ENCODE peak calls at places on chromosomes 13 and 19, in six cellular contexts. One of them, this sample, is unnamed.

GRCh38 chr13:62687727-62688126 is 1272.1 kb upstream of the PCDH20 start:
- DNase-seq in upper lobe of right lung: no peak
- DNase-seq in ascending aorta: no peak
- DNase-seq in CD8-positive, alpha-beta T cell: no peak
- DNase-seq in H9: peak
- DNase-seq in fibroblast of mammary gland: no peak
- DNase-seq in this sample: no peak

GRCh38 chr13:23928985-23929384 is 31.7 kb upstream of the C1QTNF9B start:
- DNase-seq in ascending aorta: no peak
- DNase-seq in upper lobe of right lung: no peak
- DNase-seq in fibroblast of mammary gland: peak
- DNase-seq in H9: no peak
- DNase-seq in CD8-positive, alpha-beta T cell: no peak
- DNase-seq in this sample: no peak

GRCh38 chr13:73984949-73985691 is 149.1 kb downstream of the KLF12 start:
- DNase-seq in upper lobe of right lung: peak
- DNase-seq in fibroblast of mammary gland: no peak
- DNase-seq in ascending aorta: no peak
- DNase-seq in H9: no peak
- DNase-seq in CD8-positive, alpha-beta T cell: peak
- DNase-seq in this sample: no peak

GRCh38 chr13:102317593-102317992 is 84.3 kb downstream of the FGF14 start:
- DNase-seq in fibroblast of mammary gland: peak
- DNase-seq in ascending aorta: peak
- DNase-seq in CD8-positive, alpha-beta T cell: no peak
- DNase-seq in H9: no peak
- DNase-seq in upper lobe of right lung: peak
- DNase-seq in this sample: no peak

GRCh38 chr19:24140099-24140498 is 53.1 kb downstream of the ZNF254 start:
- DNase-seq in fibroblast of mammary gland: peak
- DNase-seq in H9: no peak
- DNase-seq in CD8-positive, alpha-beta T cell: no peak
- DNase-seq in ascending aorta: no peak
- DNase-seq in upper lobe of right lung: no peak
- DNase-seq in this sample: no peak

GRCh38 chr19:5772416-5772815 is 12.1 kb downstream of the PRR22 start:
- DNase-seq in CD8-positive, alpha-beta T cell: no peak
- DNase-seq in upper lobe of right lung: no peak
- DNase-seq in H9: no peak
- DNase-seq in fibroblast of mammary gland: no peak
- DNase-seq in ascending aorta: no peak
- DNase-seq in this sample: no peak

GRCh38 chr19:55600336-55601028 is 394 bp downstream of the ZNF524 start:
- DNase-seq in upper lobe of right lung: no peak
- DNase-seq in fibroblast of mammary gland: no peak
- DNase-seq in CD8-positive, alpha-beta T cell: peak
- DNase-seq in H9: no peak
- DNase-seq in ascending aorta: no peak
- DNase-seq in this sample: no peak

GRCh38 chr19:32651729-32652140 is 23.2 kb downstream of the ANKRD27 start:
- DNase-seq in H9: peak
- DNase-seq in fibroblast of mammary gland: no peak
- DNase-seq in upper lobe of right lung: no peak
- DNase-seq in ascending aorta: no peak
- DNase-seq in CD8-positive, alpha-beta T cell: no peak
- DNase-seq in this sample: no peak

GRCh38 chr13:64877176-64877575 is 2353.0 kb downstream of the PCDH9 start:
- DNase-seq in CD8-positive, alpha-beta T cell: no peak
- DNase-seq in ascending aorta: no peak
- DNase-seq in upper lobe of right lung: no peak
- DNase-seq in H9: no peak
- DNase-seq in fibroblast of mammary gland: no peak
- DNase-seq in this sample: no peak

GRCh38 chr13:113901642-113902041 is 37.8 kb upstream of the GAS6 start:
- DNase-seq in upper lobe of right lung: no peak
- DNase-seq in fibroblast of mammary gland: no peak
- DNase-seq in CD8-positive, alpha-beta T cell: no peak
- DNase-seq in H9: no peak
- DNase-seq in ascending aorta: no peak
- DNase-seq in this sample: no peak

GRCh38 chr19:40136818-40137217 is 46.1 kb upstream of the ZNF780A start:
- DNase-seq in fibroblast of mammary gland: no peak
- DNase-seq in H9: no peak
- DNase-seq in ascending aorta: no peak
- DNase-seq in upper lobe of right lung: no peak
- DNase-seq in CD8-positive, alpha-beta T cell: no peak
- DNase-seq in this sample: no peak

GRCh38 chr13:100395698-100396373 is 192.8 kb downstream of the GGACT start:
- DNase-seq in upper lobe of right lung: no peak
- DNase-seq in H9: no peak
- DNase-seq in fibroblast of mammary gland: no peak
- DNase-seq in ascending aorta: no peak
- DNase-seq in CD8-positive, alpha-beta T cell: no peak
- DNase-seq in this sample: no peak

GRCh38 chr13:100396771-100397170 is 191.8 kb downstream of the GGACT start:
- DNase-seq in ascending aorta: no peak
- DNase-seq in H9: peak
- DNase-seq in CD8-positive, alpha-beta T cell: no peak
- DNase-seq in upper lobe of right lung: no peak
- DNase-seq in fibroblast of mammary gland: no peak
- DNase-seq in this sample: no peak

GRCh38 chr13:100394005-100394695 is 194.4 kb downstream of the GGACT start:
- DNase-seq in ascending aorta: no peak
- DNase-seq in fibroblast of mammary gland: peak
- DNase-seq in CD8-positive, alpha-beta T cell: no peak
- DNase-seq in H9: no peak
- DNase-seq in upper lobe of right lung: no peak
- DNase-seq in this sample: no peak

GRCh38 chr13:100389617-100390016 is 199.0 kb downstream of the GGACT start:
- DNase-seq in fibroblast of mammary gland: no peak
- DNase-seq in CD8-positive, alpha-beta T cell: no peak
- DNase-seq in ascending aorta: no peak
- DNase-seq in upper lobe of right lung: no peak
- DNase-seq in H9: no peak
- DNase-seq in this sample: no peak

GRCh38 chr13:100392709-100393630 is 195.6 kb downstream of the GGACT start:
- DNase-seq in CD8-positive, alpha-beta T cell: peak
- DNase-seq in upper lobe of right lung: no peak
- DNase-seq in H9: peak
- DNase-seq in fibroblast of mammary gland: peak
- DNase-seq in ascending aorta: peak
- DNase-seq in this sample: no peak
- TF ChIP-seq CTCF in CD8-positive, alpha-beta T cell: no peak
- TF ChIP-seq CTCF in upper lobe of right lung: no peak
- TF ChIP-seq CTCF in H9: no peak
- TF ChIP-seq CTCF in fibroblast of mammary gland: no peak
- TF ChIP-seq CTCF in ascending aorta: no peak
- TF ChIP-seq CTCF in this sample: peak

GRCh38 chr19:10872551-10873107 is 1.3 kb downstream of the CARM1 start:
- DNase-seq in CD8-positive, alpha-beta T cell: no peak
- DNase-seq in H9: no peak
- DNase-seq in ascending aorta: no peak
- DNase-seq in fibroblast of mammary gland: no peak
- DNase-seq in upper lobe of right lung: no peak
- DNase-seq in this sample: no peak

GRCh38 chr19:10870501-10870954 is 825 bp upstream of the CARM1 start:
- DNase-seq in H9: no peak
- DNase-seq in upper lobe of right lung: no peak
- DNase-seq in CD8-positive, alpha-beta T cell: no peak
- DNase-seq in fibroblast of mammary gland: no peak
- DNase-seq in ascending aorta: no peak
- DNase-seq in this sample: no peak

GRCh38 chr19:10870955-10871603 is at the start of gene CARM1:
- DNase-seq in upper lobe of right lung: peak
- DNase-seq in ascending aorta: peak
- DNase-seq in CD8-positive, alpha-beta T cell: peak
- DNase-seq in H9: peak
- DNase-seq in fibroblast of mammary gland: peak
- DNase-seq in this sample: peak

GRCh38 chr19:10874019-10874418 is 2.7 kb downstream of the CARM1 start:
- DNase-seq in upper lobe of right lung: no peak
- DNase-seq in H9: no peak
- DNase-seq in CD8-positive, alpha-beta T cell: no peak
- DNase-seq in ascending aorta: no peak
- DNase-seq in fibroblast of mammary gland: no peak
- DNase-seq in this sample: no peak

GRCh38 chr19:10871711-10872550 is 578 bp downstream of the CARM1 start:
- DNase-seq in ascending aorta: no peak
- DNase-seq in upper lobe of right lung: peak
- DNase-seq in fibroblast of mammary gland: no peak
- DNase-seq in H9: no peak
- DNase-seq in CD8-positive, alpha-beta T cell: no peak
- DNase-seq in this sample: no peak
- TF ChIP-seq CTCF in ascending aorta: no peak
- TF ChIP-seq CTCF in upper lobe of right lung: peak
- TF ChIP-seq CTCF in fibroblast of mammary gland: peak
- TF ChIP-seq CTCF in H9: peak
- TF ChIP-seq CTCF in CD8-positive, alpha-beta T cell: no peak
- TF ChIP-seq CTCF in this sample: peak

GRCh38 chr13:99351772-99352171 is 44.6 kb upstream of the GPR183 start:
- DNase-seq in CD8-positive, alpha-beta T cell: no peak
- DNase-seq in ascending aorta: no peak
- DNase-seq in upper lobe of right lung: no peak
- DNase-seq in H9: no peak
- DNase-seq in fibroblast of mammary gland: no peak
- DNase-seq in this sample: no peak

GRCh38 chr13:99350191-99350590 is 43.0 kb upstream of the GPR183 start:
- DNase-seq in ascending aorta: no peak
- DNase-seq in H9: no peak
- DNase-seq in upper lobe of right lung: no peak
- DNase-seq in fibroblast of mammary gland: no peak
- DNase-seq in CD8-positive, alpha-beta T cell: no peak
- DNase-seq in this sample: no peak

GRCh38 chr13:99354371-99354951 is 47.3 kb upstream of the GPR183 start:
- DNase-seq in CD8-positive, alpha-beta T cell: no peak
- DNase-seq in H9: no peak
- DNase-seq in fibroblast of mammary gland: no peak
- DNase-seq in upper lobe of right lung: no peak
- DNase-seq in ascending aorta: no peak
- DNase-seq in this sample: no peak

GRCh38 chr13:99353836-99354235 is 46.6 kb upstream of the GPR183 start:
- DNase-seq in ascending aorta: no peak
- DNase-seq in CD8-positive, alpha-beta T cell: no peak
- DNase-seq in H9: no peak
- DNase-seq in upper lobe of right lung: no peak
- DNase-seq in fibroblast of mammary gland: no peak
- DNase-seq in this sample: no peak

DNA sequence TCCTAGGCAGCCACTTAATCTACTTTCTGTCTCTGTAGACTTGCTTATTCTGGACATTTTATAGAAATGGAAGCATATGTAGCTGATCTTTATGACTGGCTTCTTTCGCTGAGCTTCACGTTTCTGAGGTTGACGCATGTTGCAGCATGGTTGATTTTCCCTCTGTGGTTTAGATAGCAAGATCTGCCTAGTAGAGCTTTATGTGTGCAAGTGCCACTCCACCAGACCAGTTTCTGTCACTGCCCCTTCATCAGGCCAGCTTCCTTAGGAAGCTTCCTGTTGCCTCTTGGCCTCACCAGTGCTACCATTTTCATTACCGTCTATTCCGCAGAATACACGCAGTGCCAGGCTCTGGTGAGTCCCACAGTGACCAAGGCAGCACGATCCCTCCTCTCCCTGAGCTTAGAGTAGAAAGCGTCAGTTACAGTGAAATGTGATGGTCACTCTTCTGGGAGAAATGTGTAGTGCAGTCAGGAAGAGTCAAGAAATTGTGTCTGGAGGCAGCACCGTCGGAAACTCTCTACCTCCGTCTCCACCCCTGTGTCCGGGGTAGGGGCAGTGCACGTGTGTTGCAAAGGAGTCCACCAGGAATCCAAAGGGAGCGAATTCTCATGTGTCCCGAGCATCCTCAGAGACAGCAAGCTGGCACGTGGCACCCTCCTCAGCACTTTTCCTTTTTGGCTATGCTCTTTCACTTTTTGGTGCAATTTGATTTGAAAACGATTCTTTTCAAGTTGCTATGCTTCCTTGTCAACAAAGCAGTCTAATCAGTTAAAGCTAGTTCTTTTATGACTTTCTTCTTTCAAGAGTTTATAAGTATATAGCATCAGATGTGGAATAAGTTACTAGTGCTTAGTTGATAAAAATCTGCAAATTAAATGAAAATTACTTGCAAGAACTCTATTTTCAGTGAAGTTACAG is 45.4 kb upstream of the GPR183 start:
- DNase-seq in upper lobe of right lung: no peak
- DNase-seq in ascending aorta: no peak
- DNase-seq in CD8-positive, alpha-beta T cell: no peak
- DNase-seq in H9: no peak
- DNase-seq in fibroblast of mammary gland: no peak
- DNase-seq in this sample: no peak
- TF ChIP-seq CTCF in upper lobe of right lung: no peak
- TF ChIP-seq CTCF in ascending aorta: no peak
- TF ChIP-seq CTCF in CD8-positive, alpha-beta T cell: no peak
- TF ChIP-seq CTCF in H9: no peak
- TF ChIP-seq CTCF in fibroblast of mammary gland: no peak
- TF ChIP-seq CTCF in this sample: no peak

GRCh38 chr19:45056831-45057230 is 18.0 kb downstream of the CLASRP start:
- DNase-seq in CD8-positive, alpha-beta T cell: no peak
- DNase-seq in fibroblast of mammary gland: no peak
- DNase-seq in ascending aorta: no peak
- DNase-seq in H9: no peak
- DNase-seq in upper lobe of right lung: no peak
- DNase-seq in this sample: no peak

GRCh38 chr19:45058622-45059159 is 17.6 kb downstream of the ZNF296 start:
- DNase-seq in upper lobe of right lung: no peak
- DNase-seq in fibroblast of mammary gland: no peak
- DNase-seq in CD8-positive, alpha-beta T cell: no peak
- DNase-seq in H9: no peak
- DNase-seq in ascending aorta: no peak
- DNase-seq in this sample: no peak

GRCh38 chr19:45061965-45062364 is 14.3 kb downstream of the ZNF296 start:
- DNase-seq in upper lobe of right lung: no peak
- DNase-seq in H9: no peak
- DNase-seq in CD8-positive, alpha-beta T cell: no peak
- DNase-seq in ascending aorta: no peak
- DNase-seq in fibroblast of mammary gland: no peak
- DNase-seq in this sample: no peak

GRCh38 chr19:45057444-45057843 is 18.6 kb downstream of the CLASRP start:
- DNase-seq in H9: no peak
- DNase-seq in fibroblast of mammary gland: no peak
- DNase-seq in CD8-positive, alpha-beta T cell: no peak
- DNase-seq in ascending aorta: no peak
- DNase-seq in upper lobe of right lung: no peak
- DNase-seq in this sample: no peak

DNA sequence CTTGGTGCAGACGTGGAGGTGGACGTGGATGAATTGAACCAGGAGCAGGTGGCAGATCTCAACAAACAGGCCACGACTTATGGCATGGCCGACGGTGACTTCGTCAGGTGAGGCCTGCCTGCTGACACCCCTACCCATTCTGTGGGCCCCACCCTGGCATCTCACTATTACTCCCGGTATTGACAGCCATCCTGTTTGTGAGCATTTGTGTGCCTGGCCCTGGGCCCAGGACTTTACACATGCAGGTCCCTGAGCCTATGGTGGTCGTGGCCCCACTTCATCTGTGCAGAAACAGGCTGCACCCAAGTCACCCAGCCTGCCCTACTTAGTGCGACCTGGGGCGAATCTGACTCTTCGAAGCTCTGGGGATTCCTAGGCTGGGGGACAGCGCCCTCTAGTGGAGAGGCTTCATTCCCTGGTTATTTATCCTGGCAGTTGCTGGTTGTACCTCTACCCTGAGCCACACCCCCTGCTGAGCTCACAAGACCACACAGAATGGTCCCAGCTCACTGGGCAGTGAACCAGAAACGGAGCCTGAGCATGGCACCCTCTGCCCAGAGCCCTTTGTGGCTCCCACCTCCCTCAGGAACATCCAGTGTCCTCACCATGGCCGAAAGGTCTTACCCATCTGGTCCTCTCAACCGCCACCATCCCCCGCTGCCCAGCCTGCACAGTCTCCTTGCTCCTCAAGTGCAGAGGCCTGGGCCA is 16.9 kb downstream of the ZNF296 start:
- DNase-seq in ascending aorta: no peak
- DNase-seq in upper lobe of right lung: peak
- DNase-seq in CD8-positive, alpha-beta T cell: peak
- DNase-seq in fibroblast of mammary gland: peak
- DNase-seq in H9: peak
- DNase-seq in this sample: no peak
- TF ChIP-seq CTCF in ascending aorta: peak
- TF ChIP-seq CTCF in upper lobe of right lung: peak
- TF ChIP-seq CTCF in CD8-positive, alpha-beta T cell: peak
- TF ChIP-seq CTCF in fibroblast of mammary gland: peak
- TF ChIP-seq CTCF in H9: peak
- TF ChIP-seq CTCF in this sample: peak